ENCODE peak calls at places on chromosomes 12 and 14, in six cellular contexts. One of them, this sample, is unnamed.

GRCh38 chr12:122094735-122095561 is 16.4 kb downstream of the MLXIP start:
- DNase-seq in GM23248: peak
- DNase-seq in stimulated activated CD8-positive, alpha-beta memory T cell treated with anti-CD3 and anti-CD28 coated beads, Interleukin-7, amount 100 ng/mL, for 24 hours: no peak
- DNase-seq in RWPE1: no peak
- DNase-seq in EL: peak
- DNase-seq in non-pigmented ciliary epithelial cell: no peak
- DNase-seq in this sample: no peak

GRCh38 chr12:53113307-53113706 is 10.0 kb downstream of the SOAT2 start:
- DNase-seq in non-pigmented ciliary epithelial cell: no peak
- DNase-seq in RWPE1: no peak
- DNase-seq in EL: no peak
- DNase-seq in stimulated activated CD8-positive, alpha-beta memory T cell treated with anti-CD3 and anti-CD28 coated beads, Interleukin-7, amount 100 ng/mL, for 24 hours: no peak
- DNase-seq in GM23248: no peak
- DNase-seq in this sample: no peak

GRCh38 chr12:120688527-120689071 is 1.6 kb downstream of the MLEC start:
- DNase-seq in RWPE1: no peak
- DNase-seq in non-pigmented ciliary epithelial cell: no peak
- DNase-seq in GM23248: peak
- DNase-seq in stimulated activated CD8-positive, alpha-beta memory T cell treated with anti-CD3 and anti-CD28 coated beads, Interleukin-7, amount 100 ng/mL, for 24 hours: no peak
- DNase-seq in EL: peak
- DNase-seq in this sample: no peak

GRCh38 chr14:95196268-95196667 is 38.9 kb upstream of the DICER1 start:
- DNase-seq in GM23248: no peak
- DNase-seq in non-pigmented ciliary epithelial cell: no peak
- DNase-seq in EL: no peak
- DNase-seq in RWPE1: peak
- DNase-seq in stimulated activated CD8-positive, alpha-beta memory T cell treated with anti-CD3 and anti-CD28 coated beads, Interleukin-7, amount 100 ng/mL, for 24 hours: no peak
- DNase-seq in this sample: peak

GRCh38 chr12:111842556-111843396 is 748 bp downstream of the MAPKAPK5 start:
- DNase-seq in RWPE1: peak
- DNase-seq in GM23248: peak
- DNase-seq in non-pigmented ciliary epithelial cell: no peak
- DNase-seq in EL: peak
- DNase-seq in stimulated activated CD8-positive, alpha-beta memory T cell treated with anti-CD3 and anti-CD28 coated beads, Interleukin-7, amount 100 ng/mL, for 24 hours: peak
- DNase-seq in this sample: peak

GRCh38 chr14:42323426-42323825 is 716.8 kb downstream of the LRFN5 start:
- DNase-seq in stimulated activated CD8-positive, alpha-beta memory T cell treated with anti-CD3 and anti-CD28 coated beads, Interleukin-7, amount 100 ng/mL, for 24 hours: no peak
- DNase-seq in EL: no peak
- DNase-seq in non-pigmented ciliary epithelial cell: no peak
- DNase-seq in RWPE1: no peak
- DNase-seq in GM23248: no peak
- DNase-seq in this sample: no peak

GRCh38 chr14:52025310-52025709 is 36.0 kb downstream of the RTRAF start:
- DNase-seq in GM23248: peak
- DNase-seq in RWPE1: peak
- DNase-seq in EL: peak
- DNase-seq in stimulated activated CD8-positive, alpha-beta memory T cell treated with anti-CD3 and anti-CD28 coated beads, Interleukin-7, amount 100 ng/mL, for 24 hours: no peak
- DNase-seq in non-pigmented ciliary epithelial cell: peak
- DNase-seq in this sample: no peak

GRCh38 chr14:73785336-73785833 is 66.2 kb upstream of the PTGR2 start:
- DNase-seq in GM23248: peak
- DNase-seq in RWPE1: no peak
- DNase-seq in EL: peak
- DNase-seq in non-pigmented ciliary epithelial cell: no peak
- DNase-seq in stimulated activated CD8-positive, alpha-beta memory T cell treated with anti-CD3 and anti-CD28 coated beads, Interleukin-7, amount 100 ng/mL, for 24 hours: no peak
- DNase-seq in this sample: no peak

GRCh38 chr14:97697772-97698171 is 900.6 kb downstream of the VRK1 start:
- DNase-seq in EL: no peak
- DNase-seq in GM23248: no peak
- DNase-seq in non-pigmented ciliary epithelial cell: no peak
- DNase-seq in RWPE1: no peak
- DNase-seq in stimulated activated CD8-positive, alpha-beta memory T cell treated with anti-CD3 and anti-CD28 coated beads, Interleukin-7, amount 100 ng/mL, for 24 hours: no peak
- DNase-seq in this sample: no peak

GRCh38 chr12:46391630-46392029 is 19.1 kb upstream of the SLC38A2 start:
- DNase-seq in non-pigmented ciliary epithelial cell: no peak
- DNase-seq in RWPE1: no peak
- DNase-seq in GM23248: peak
- DNase-seq in EL: no peak
- DNase-seq in stimulated activated CD8-positive, alpha-beta memory T cell treated with anti-CD3 and anti-CD28 coated beads, Interleukin-7, amount 100 ng/mL, for 24 hours: no peak
- DNase-seq in this sample: no peak

GRCh38 chr12:752673-753400 is 458 bp downstream of the WNK1 start:
- DNase-seq in EL: peak
- DNase-seq in non-pigmented ciliary epithelial cell: no peak
- DNase-seq in stimulated activated CD8-positive, alpha-beta memory T cell treated with anti-CD3 and anti-CD28 coated beads, Interleukin-7, amount 100 ng/mL, for 24 hours: no peak
- DNase-seq in RWPE1: no peak
- DNase-seq in GM23248: peak
- DNase-seq in this sample: peak

GRCh38 chr14:63174760-63175191 is 29.5 kb upstream of the RHOJ start:
- DNase-seq in EL: peak
- DNase-seq in stimulated activated CD8-positive, alpha-beta memory T cell treated with anti-CD3 and anti-CD28 coated beads, Interleukin-7, amount 100 ng/mL, for 24 hours: no peak
- DNase-seq in RWPE1: peak
- DNase-seq in non-pigmented ciliary epithelial cell: peak
- DNase-seq in GM23248: peak
- DNase-seq in this sample: peak

GRCh38 chr12:40226652-40227051 is 1.9 kb downstream of the LRRK2 start:
- DNase-seq in stimulated activated CD8-positive, alpha-beta memory T cell treated with anti-CD3 and anti-CD28 coated beads, Interleukin-7, amount 100 ng/mL, for 24 hours: no peak
- DNase-seq in GM23248: peak
- DNase-seq in RWPE1: peak
- DNase-seq in EL: peak
- DNase-seq in non-pigmented ciliary epithelial cell: peak
- DNase-seq in this sample: no peak

GRCh38 chr14:32370720-32371119 is 41.6 kb downstream of the AKAP6 start:
- DNase-seq in RWPE1: peak
- DNase-seq in EL: peak
- DNase-seq in GM23248: peak
- DNase-seq in non-pigmented ciliary epithelial cell: peak
- DNase-seq in stimulated activated CD8-positive, alpha-beta memory T cell treated with anti-CD3 and anti-CD28 coated beads, Interleukin-7, amount 100 ng/mL, for 24 hours: no peak
- DNase-seq in this sample: no peak

GRCh38 chr14:104553166-104554087 is 26.1 kb upstream of the C14orf180 start:
- DNase-seq in GM23248: no peak
- DNase-seq in RWPE1: no peak
- DNase-seq in non-pigmented ciliary epithelial cell: no peak
- DNase-seq in stimulated activated CD8-positive, alpha-beta memory T cell treated with anti-CD3 and anti-CD28 coated beads, Interleukin-7, amount 100 ng/mL, for 24 hours: no peak
- DNase-seq in EL: no peak
- DNase-seq in this sample: peak

GRCh38 chr14:103782376-103782775 is 65.0 kb downstream of the PPP1R13B start:
- DNase-seq in stimulated activated CD8-positive, alpha-beta memory T cell treated with anti-CD3 and anti-CD28 coated beads, Interleukin-7, amount 100 ng/mL, for 24 hours: no peak
- DNase-seq in EL: no peak
- DNase-seq in non-pigmented ciliary epithelial cell: no peak
- DNase-seq in RWPE1: no peak
- DNase-seq in GM23248: no peak
- DNase-seq in this sample: no peak

GRCh38 chr12:52848661-52849255 is at the start of gene KRT78:
- DNase-seq in GM23248: no peak
- DNase-seq in stimulated activated CD8-positive, alpha-beta memory T cell treated with anti-CD3 and anti-CD28 coated beads, Interleukin-7, amount 100 ng/mL, for 24 hours: no peak
- DNase-seq in RWPE1: no peak
- DNase-seq in non-pigmented ciliary epithelial cell: no peak
- DNase-seq in EL: no peak
- DNase-seq in this sample: no peak

GRCh38 chr12:67484788-67485480 is 163.6 kb upstream of the DYRK2 start:
- DNase-seq in EL: no peak
- DNase-seq in GM23248: no peak
- DNase-seq in RWPE1: no peak
- DNase-seq in stimulated activated CD8-positive, alpha-beta memory T cell treated with anti-CD3 and anti-CD28 coated beads, Interleukin-7, amount 100 ng/mL, for 24 hours: no peak
- DNase-seq in non-pigmented ciliary epithelial cell: no peak
- DNase-seq in this sample: no peak

GRCh38 chr14:103961928-103962578 is 19.7 kb upstream of the RD3L start:
- DNase-seq in GM23248: peak
- DNase-seq in stimulated activated CD8-positive, alpha-beta memory T cell treated with anti-CD3 and anti-CD28 coated beads, Interleukin-7, amount 100 ng/mL, for 24 hours: no peak
- DNase-seq in RWPE1: no peak
- DNase-seq in EL: no peak
- DNase-seq in non-pigmented ciliary epithelial cell: no peak
- DNase-seq in this sample: no peak

GRCh38 chr12:111437816-111438454 is 32.2 kb downstream of the SH2B3 start:
- DNase-seq in EL: peak
- DNase-seq in GM23248: peak
- DNase-seq in non-pigmented ciliary epithelial cell: peak
- DNase-seq in RWPE1: peak
- DNase-seq in stimulated activated CD8-positive, alpha-beta memory T cell treated with anti-CD3 and anti-CD28 coated beads, Interleukin-7, amount 100 ng/mL, for 24 hours: no peak
- DNase-seq in this sample: no peak

GRCh38 chr14:23344481-23344880 is 8.2 kb downstream of the SLC22A17 start:
- DNase-seq in non-pigmented ciliary epithelial cell: no peak
- DNase-seq in stimulated activated CD8-positive, alpha-beta memory T cell treated with anti-CD3 and anti-CD28 coated beads, Interleukin-7, amount 100 ng/mL, for 24 hours: no peak
- DNase-seq in RWPE1: no peak
- DNase-seq in EL: no peak
- DNase-seq in GM23248: no peak
- DNase-seq in this sample: no peak

GRCh38 chr12:98973395-98973794 is 328.3 kb downstream of the APAF1 start:
- DNase-seq in EL: peak
- DNase-seq in GM23248: peak
- DNase-seq in non-pigmented ciliary epithelial cell: no peak
- DNase-seq in stimulated activated CD8-positive, alpha-beta memory T cell treated with anti-CD3 and anti-CD28 coated beads, Interleukin-7, amount 100 ng/mL, for 24 hours: no peak
- DNase-seq in RWPE1: peak
- DNase-seq in this sample: no peak

This sample was measured in Caco-2.